ENCODE peak calls at places on chromosomes 16 and 17, in five cellular contexts. A, G, L, D and R are unnamed samples.

GRCh38 chr16:2785101-2785991 is 2.0 kb downstream of the PRSS33 start:
- DNase-seq in A (peak; percentile 59), G (no peak), L (no peak), D (no peak), R (no peak)

GRCh38 chr16:21150375-21151001 is at the start of gene DNAH3:
- DNase-seq in A (no peak), G (no peak), L (peak; percentile 33), D (peak; percentile 17), R (no peak)

GRCh38 chr16:87648236-87648635 is 45.9 kb downstream of the JPH3 start:
- DNase-seq in A (no peak), G (no peak), L (no peak), D (no peak), R (no peak)

GRCh38 chr16:65570261-65570660 is 448.4 kb upstream of the CDH11 start:
- DNase-seq in A (no peak), G (no peak), L (no peak), D (no peak), R (no peak)

GRCh38 chr16:81251871-81252270 is 13.4 kb downstream of the BCO1 start:
- DNase-seq in A (no peak), G (no peak), L (no peak), D (no peak), R (no peak)

GRCh38 chr16:55572439-55572838 is 6.0 kb downstream of the CAPNS2 start:
- DNase-seq in A (no peak), G (no peak), L (no peak), D (no peak), R (no peak)

GRCh38 chr16:3022208-3022696 is 1.5 kb downstream of the HCFC1R1 start:
- DNase-seq in A (peak; percentile 96), G (peak; percentile 96), L (no peak), D (no peak), R (peak; percentile 88)

GRCh38 chr17:20998571-20999043 is 44.2 kb downstream of the USP22 start:
- DNase-seq in A (no peak), G (no peak), L (no peak), D (no peak), R (no peak)